ENCODE peak calls at places on chromosomes 1 and 21, in five cellular contexts. X is body of pancreas, V is stomach, Q is cardiac muscle cell, E is lung. C is an unnamed sample. For H3K4me1 and H3K27me3, the result is how much of the 10 kb centered on the place peaks cover.

GRCh38 chr1:3543076-3544049 is 67.9 kb downstream of the MEGF6 start:
- DNase-seq in X (no peak), V (no peak), Q (peak), E (peak), C (no peak)

GRCh38 chr1:236287757-236288619 is 6.2 kb upstream of the ERO1B start:
- DNase-seq in X (peak), V (no peak), Q (no peak), E (no peak), C (no peak)

GRCh38 chr1:160399544-160400283 is 650 bp upstream of the VANGL2 start:
- DNase-seq in X (no peak), V (no peak), Q (no peak), E (no peak), C (no peak)

GRCh38 chr1:191888996-191889622 is 269.2 kb upstream of the RGS18 start:
- DNase-seq in X (no peak), V (no peak), Q (peak), E (no peak), C (no peak)

GRCh38 chr1:91884459-91885290 is 1.3 kb downstream of the TGFBR3 start:
- DNase-seq in X (peak), V (peak), Q (peak), E (no peak), C (no peak)

GRCh38 chr1:31036749-31037500 is 28.6 kb downstream of the PUM1 start:
- DNase-seq in X (no peak), V (no peak), Q (no peak), E (no peak), C (no peak)

GRCh38 chr1:162381383-162381782 is at the start of gene C1orf226:
- DNase-seq in X (no peak), V (no peak), Q (no peak), E (no peak), C (no peak)

GRCh38 chr1:38839363-38839762 is 20.2 kb downstream of the RRAGC start:
- DNase-seq in X (no peak), V (no peak), Q (no peak), E (no peak), C (no peak)

GRCh38 chr1:167648978-167649752 is 19.1 kb downstream of the RCSD1 start:
- DNase-seq in X (no peak), V (no peak), Q (peak), E (peak), C (no peak)

GRCh38 chr1:93437976-93438605 is 9.8 kb upstream of the FNBP1L start:
- DNase-seq in X (no peak), V (no peak), Q (peak), E (no peak), C (no peak)

GRCh38 chr21:14403681-14404318 is 20.9 kb upstream of the HSPA13 start:
- DNase-seq in X (no peak), V (no peak), Q (peak), E (no peak), C (no peak)

GRCh38 chr1:151988405-151988851 is 5.2 kb downstream of the S100A10 start:
- DNase-seq in X (no peak), V (no peak), Q (peak), E (no peak), C (no peak)

GRCh38 chr1:14724697-14725096 is 126.2 kb downstream of the KAZN start:
- DNase-seq in X (no peak), V (no peak), Q (no peak), E (no peak), C (no peak)

GRCh38 chr21:36321325-36322082 is 1.5 kb downstream of the MORC3 start:
- DNase-seq in X (no peak), V (peak), Q (peak), E (no peak), C (no peak)

GRCh38 chr21:44846485-44847260 is 26.8 kb downstream of the PTTG1IP start:
- DNase-seq in X (no peak), V (peak), Q (peak), E (peak), C (no peak)

GRCh38 chr1:204894606-204895005 is 23.9 kb downstream of the NFASC start:
- DNase-seq in X (no peak), V (no peak), Q (no peak), E (no peak), C (no peak)
- H3K27ac ChIP-seq in X (no peak), V (no peak), Q (no peak), E (no peak), C (no peak)

GRCh38 chr1:43452789-43453441 is 816 bp downstream of the HYI start:
- DNase-seq in X (peak), V (peak), Q (peak), E (no peak), C (no peak)
- H3K4me1 ChIP-seq in X (under half), V (under half), Q (under half), E (under half), C (under half)

GRCh38 chr1:17596186-17596585 is 56.7 kb downstream of the ARHGEF10L start:
- DNase-seq in X (no peak), V (no peak), Q (no peak), E (no peak), C (no peak)

GRCh38 chr1:17595602-17595925 is 56.1 kb downstream of the ARHGEF10L start:
- DNase-seq in X (no peak), V (no peak), Q (no peak), E (no peak), C (no peak)

GRCh38 chr1:17594026-17594425 is 54.5 kb downstream of the ARHGEF10L start:
- DNase-seq in X (no peak), V (no peak), Q (no peak), E (no peak), C (no peak)

GRCh38 chr1:17596651-17597509 is 57.4 kb downstream of the ARHGEF10L start:
- DNase-seq in X (no peak), V (no peak), Q (no peak), E (no peak), C (no peak)

DNA sequence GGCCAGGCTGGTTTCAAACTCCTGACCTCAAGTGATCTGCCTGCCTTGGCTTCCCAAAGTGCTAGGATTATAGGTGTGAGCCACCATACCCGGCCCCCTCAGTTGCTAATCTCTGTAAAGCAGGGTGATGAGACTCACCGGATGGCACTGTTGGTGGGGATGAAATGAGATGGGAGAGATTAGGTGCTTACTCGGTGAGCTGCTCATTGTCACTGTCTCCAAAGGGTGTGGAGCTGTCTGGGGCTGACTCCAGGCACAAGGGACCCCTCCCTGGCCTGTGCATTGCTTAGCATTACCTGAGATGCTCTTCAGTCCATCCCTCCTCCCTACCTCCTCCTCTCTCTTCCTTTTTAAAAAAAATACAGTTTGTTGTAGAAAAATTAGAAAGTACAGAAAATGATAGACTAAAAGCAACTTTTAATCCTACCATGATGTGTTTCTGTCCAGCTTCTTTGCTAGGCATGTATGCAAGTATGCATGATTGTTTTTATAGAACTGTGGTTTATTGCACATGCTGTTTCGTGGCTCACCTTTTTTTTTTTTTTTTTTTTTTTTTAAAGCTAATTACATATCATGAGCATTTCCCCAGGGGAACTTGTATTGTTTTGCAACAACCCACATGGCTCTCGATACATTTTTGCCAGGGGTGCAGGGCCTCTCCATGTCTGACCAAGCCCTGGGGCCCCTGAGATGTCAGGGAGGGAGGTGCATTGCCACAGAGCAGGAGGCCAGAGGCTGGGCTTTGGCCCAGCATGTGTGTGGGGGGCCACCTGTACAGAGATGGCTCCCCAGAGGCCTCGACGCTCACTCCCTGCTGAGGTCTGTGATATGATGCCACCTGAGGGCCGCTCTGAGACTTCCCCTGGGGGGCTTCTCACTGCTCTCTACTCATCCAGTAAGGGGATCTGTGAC is 55.4 kb downstream of the ARHGEF10L start:
- DNase-seq in X (no peak), V (no peak), Q (peak), E (no peak), C (no peak)
- H3K27me3 ChIP-seq in X (under half), V (under half), Q (under half), E (under half), C (under half)

GRCh38 chr1:225873281-225873850 is 8.8 kb downstream of the TMEM63A start:
- DNase-seq in X (no peak), V (no peak), Q (no peak), E (no peak), C (no peak)
- H3K27ac ChIP-seq in X (no peak), V (no peak), Q (no peak), E (no peak), C (no peak)

GRCh38 chr21:46610018-46610701 is 5.3 kb upstream of the S100B start:
- DNase-seq in X (no peak), V (no peak), Q (no peak), E (no peak), C (no peak)
- H3K4me1 ChIP-seq in X (under half), V (under half), Q (under half), E (under half), C (under half)

GRCh38 chr1:11481019-11481418 is 2.1 kb downstream of the DISP3 start:
- DNase-seq in X (no peak), V (no peak), Q (no peak), E (no peak), C (no peak)
- H3K27me3 ChIP-seq in X (under half), V (half or more), Q (under half), E (under half), C (under half)

DNA sequence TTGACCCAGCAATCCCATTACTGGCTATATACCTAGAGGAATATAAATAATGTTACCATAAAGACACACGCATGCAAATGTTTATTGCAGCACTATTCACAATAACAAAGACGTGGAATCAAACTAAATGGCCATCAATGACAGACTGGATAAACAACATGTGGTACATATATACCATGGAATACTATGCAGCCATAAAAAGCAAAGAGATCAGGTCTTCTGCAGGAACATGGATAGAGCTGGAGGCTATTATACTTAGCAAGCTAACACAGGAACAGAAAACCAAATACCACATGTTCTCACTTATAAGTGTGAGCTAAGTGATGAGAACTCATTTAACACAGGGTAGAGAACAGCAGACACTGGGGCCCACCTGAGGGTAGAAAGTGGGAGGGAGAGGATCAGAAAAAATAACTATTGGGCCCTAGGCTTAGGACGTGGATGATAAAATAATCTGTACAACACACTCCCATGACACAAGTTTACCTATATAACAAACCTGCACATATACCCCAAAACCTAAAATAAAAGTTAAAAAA is 320.6 kb upstream of the USP24 start:
- DNase-seq in X (no peak), V (no peak), Q (no peak), E (no peak), C (no peak)
- H3K27ac ChIP-seq in X (no peak), V (no peak), Q (no peak), E (no peak), C (no peak)

C was measured in effector memory CD4-positive, alpha-beta T cell.